ENCODE peak calls at places on chromosomes 3 and 15, in five cellular contexts. C, A, S, V and R are unnamed samples.

GRCh38 chr3:192091831-192092230 is 630.9 kb downstream of the PYDC2 start:
- DNase-seq in C (peak), V (no peak), A (no peak), S (no peak), R (no peak)

GRCh38 chr3:188956839-188957489 is 214.8 kb upstream of the TPRG1 start:
- DNase-seq in A (peak), V (peak), C (peak), S (peak), R (no peak)

GRCh38 chr3:8157640-8158039 is 344.0 kb upstream of the LMCD1 start:
- DNase-seq in V (no peak), A (no peak), S (no peak), C (no peak), R (no peak)

GRCh38 chr3:101131767-101132166 is 138.5 kb upstream of the ABI3BP start:
- DNase-seq in V (no peak), S (no peak), C (no peak), A (no peak), R (no peak)

GRCh38 chr15:27679203-27679602 is 419.9 kb downstream of the OCA2 start:
- DNase-seq in S (no peak), V (no peak), A (no peak), C (no peak), R (no peak)

GRCh38 chr15:67641453-67641852 is 99.0 kb downstream of the MAP2K5 start:
- DNase-seq in C (no peak), S (no peak), V (no peak), A (no peak), R (no peak)

GRCh38 chr3:128572644-128573105 is 77.9 kb downstream of the RPN1 start:
- DNase-seq in A (peak), V (peak), C (no peak), S (peak), R (peak)

GRCh38 chr15:64527263-64527984 is 67.0 kb downstream of the ZNF609 start:
- DNase-seq in V (no peak), C (peak), S (no peak), A (no peak), R (no peak)

GRCh38 chr3:183085634-183086390 is 13.5 kb downstream of the MCCC1 start:
- DNase-seq in C (peak), V (no peak), S (peak), A (peak), R (no peak)

GRCh38 chr3:17033516-17034168 is 148.9 kb downstream of the PLCL2 start:
- DNase-seq in C (peak), V (no peak), A (no peak), S (no peak), R (no peak)

GRCh38 chr3:151276038-151277027 is 2.0 kb downstream of the P2RY14 start:
- DNase-seq in V (no peak), C (no peak), A (no peak), S (no peak), R (no peak)

GRCh38 chr3:58085616-58086015 is 77.4 kb downstream of the FLNB start:
- DNase-seq in V (no peak), A (no peak), C (no peak), S (no peak), R (no peak)

GRCh38 chr3:150662410-150663200 is 41.1 kb downstream of the ERICH6 start:
- DNase-seq in V (no peak), S (no peak), C (no peak), A (no peak), R (no peak)

GRCh38 chr3:169660709-169661566 is 2.6 kb downstream of the MECOM start:
- DNase-seq in S (no peak), A (peak), C (peak), V (no peak), R (no peak)

GRCh38 chr3:58994746-58995330 is 55.0 kb downstream of the CFAP20DC start:
- DNase-seq in A (peak), S (peak), V (peak), C (peak), R (peak)

GRCh38 chr3:179528786-179529185 is 33.9 kb upstream of the ACTL6A start:
- DNase-seq in C (peak), V (no peak), S (no peak), A (no peak), R (no peak)

GRCh38 chr15:99582508-99582960 is 16.8 kb downstream of the MEF2A start:
- DNase-seq in C (no peak), A (no peak), V (no peak), S (no peak), R (no peak)

GRCh38 chr15:34047893-34048775 is 9.1 kb upstream of the AVEN start:
- DNase-seq in S (no peak), A (no peak), V (no peak), C (no peak), R (no peak)

GRCh38 chr3:193885832-193886231 is 250.1 kb upstream of the HES1 start:
- DNase-seq in A (no peak), V (peak), S (no peak), C (no peak), R (no peak)

GRCh38 chr3:159791336-159791735 is 197.3 kb upstream of the IL12A start:
- DNase-seq in A (no peak), C (no peak), V (no peak), S (no peak), R (no peak)

GRCh38 chr15:67413770-67414429 is 107.0 kb upstream of the C15orf61 start:
- DNase-seq in S (no peak), V (peak), C (peak), A (no peak), R (no peak)

GRCh38 chr3:80350771-80351170 is 583.0 kb upstream of the ROBO1 start:
- DNase-seq in V (no peak), A (no peak), C (no peak), S (no peak), R (no peak)

GRCh38 chr3:58369038-58369437 is 36.3 kb downstream of the PXK start:
- DNase-seq in C (no peak), A (no peak), S (no peak), V (no peak), R (no peak)

GRCh38 chr3:29344154-29344553 is 63.3 kb downstream of the RBMS3 start:
- DNase-seq in A (no peak), S (no peak), C (no peak), V (no peak), R (no peak)

GRCh38 chr15:66142341-66142740 is 111.2 kb downstream of the MEGF11 start:
- DNase-seq in A (no peak), C (no peak), V (no peak), S (no peak), R (no peak)

GRCh38 chr3:63991666-63992065 is 31.6 kb downstream of the PSMD6 start:
- DNase-seq in S (no peak), C (no peak), V (no peak), A (no peak), R (no peak)

GRCh38 chr3:63992461-63993209 is 30.7 kb downstream of the PSMD6 start:
- DNase-seq in A (no peak), S (no peak), C (no peak), V (no peak), R (no peak)

GRCh38 chr3:63993653-63994079 is 29.6 kb downstream of the PSMD6 start:
- DNase-seq in S (peak), A (peak), C (peak), V (peak), R (no peak)

GRCh38 chr3:63998852-63999754 is 24.2 kb downstream of the PSMD6 start:
- DNase-seq in V (no peak), S (no peak), C (no peak), A (no peak), R (no peak)

GRCh38 chr3:63995056-63995576 is 28.2 kb downstream of the PSMD6 start:
- DNase-seq in S (no peak), C (no peak), V (no peak), A (no peak), R (no peak)
- TF ChIP-seq MXI1 in S (no peak), C (no peak), V (no peak), A (no peak), R (no peak)

GRCh38 chr15:53323197-53323596 is 436.3 kb downstream of the WDR72 start:
- DNase-seq in C (no peak), S (no peak), A (no peak), V (no peak), R (no peak)
- TF ChIP-seq MXI1 in C (no peak), S (no peak), A (no peak), V (no peak), R (no peak)

GRCh38 chr15:79091204-79091867 is 756 bp upstream of the RASGRF1 start:
- DNase-seq in V (no peak), C (peak), S (no peak), A (peak), R (no peak)
- TF ChIP-seq MXI1 in V (no peak), C (no peak), S (no peak), A (no peak), R (no peak)

DNA sequence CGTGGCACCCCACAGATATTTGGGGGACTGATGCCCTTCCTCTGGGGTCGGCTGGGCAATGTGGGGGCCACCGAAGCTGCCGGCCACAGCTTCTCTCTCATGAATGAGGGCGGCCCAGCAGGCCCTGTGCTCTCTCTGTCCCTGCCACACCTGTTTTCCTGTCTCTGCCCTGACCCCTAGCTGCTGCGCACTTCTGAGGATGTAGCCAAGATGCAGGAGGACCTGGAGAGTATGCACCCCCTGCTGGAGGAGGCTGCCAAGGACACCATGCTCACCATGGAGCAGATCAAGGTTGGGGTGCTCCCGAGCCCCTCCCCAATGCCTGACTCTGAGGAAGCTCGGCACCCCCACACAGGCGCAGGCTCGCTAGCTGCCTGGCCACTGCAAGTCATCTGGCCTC is 59.7 kb downstream of the SEMA3G start:
- DNase-seq in C (peak), A (peak), V (peak), S (peak), R (no peak)
- TF ChIP-seq MXI1 in C (no peak), A (no peak), V (no peak), S (no peak), R (no peak)

GRCh38 chr3:39148116-39149058 is 5.0 kb downstream of the CSRNP1 start:
- DNase-seq in C (peak), A (no peak), S (peak), V (no peak), R (no peak)

GRCh38 chr3:39150803-39151631 is 2.4 kb downstream of the CSRNP1 start:
- DNase-seq in C (peak), S (peak), A (peak), V (peak), R (no peak)

GRCh38 chr3:39149498-39150169 is 3.8 kb downstream of the CSRNP1 start:
- DNase-seq in S (no peak), A (no peak), C (no peak), V (no peak), R (no peak)

GRCh38 chr3:39149059-39149455 is 4.3 kb downstream of the CSRNP1 start:
- DNase-seq in S (no peak), V (no peak), A (no peak), C (no peak), R (no peak)

DNA sequence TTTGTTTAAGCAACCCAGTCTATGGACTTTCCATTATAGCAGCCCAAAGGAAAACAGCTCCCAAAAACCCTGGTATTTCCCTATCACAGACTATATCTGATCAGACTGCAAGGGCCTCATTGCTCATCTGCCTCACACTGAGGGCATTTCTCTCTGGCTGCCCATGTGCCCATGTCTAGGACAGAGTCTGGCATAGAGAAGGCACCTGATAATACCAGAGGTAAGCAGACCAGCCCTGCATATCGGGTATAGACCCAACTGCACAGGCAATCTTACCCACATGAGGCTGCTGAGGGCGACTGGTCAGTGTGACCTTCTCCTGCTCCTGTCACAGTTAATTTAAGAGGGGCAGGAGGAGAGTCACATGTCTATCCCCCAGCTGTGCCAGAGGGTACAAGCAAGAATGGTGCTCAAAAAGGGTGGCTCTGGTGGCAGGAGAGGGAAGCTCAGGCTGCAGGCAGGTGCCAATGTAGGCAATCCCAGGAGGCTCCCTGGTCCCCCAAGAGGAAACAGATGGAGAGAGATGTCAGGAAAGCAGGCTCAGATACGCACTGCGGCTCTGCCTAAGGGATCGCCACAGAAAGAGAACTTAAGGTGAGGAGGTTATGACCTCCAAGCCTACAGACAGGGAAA is 3.1 kb downstream of the CSRNP1 start:
- DNase-seq in A (peak), V (no peak), C (no peak), S (no peak), R (no peak)
- TF ChIP-seq MXI1 in A (no peak), V (no peak), C (no peak), S (no peak), R (no peak)

GRCh38 chr3:119912220-119912619 is 130.3 kb downstream of the NR1I2 start:
- DNase-seq in S (no peak), C (no peak), A (no peak), V (no peak), R (no peak)

GRCh38 chr3:119911748-119912147 is 129.8 kb downstream of the NR1I2 start:
- DNase-seq in S (no peak), C (no peak), V (no peak), A (no peak), R (peak)

DNA sequence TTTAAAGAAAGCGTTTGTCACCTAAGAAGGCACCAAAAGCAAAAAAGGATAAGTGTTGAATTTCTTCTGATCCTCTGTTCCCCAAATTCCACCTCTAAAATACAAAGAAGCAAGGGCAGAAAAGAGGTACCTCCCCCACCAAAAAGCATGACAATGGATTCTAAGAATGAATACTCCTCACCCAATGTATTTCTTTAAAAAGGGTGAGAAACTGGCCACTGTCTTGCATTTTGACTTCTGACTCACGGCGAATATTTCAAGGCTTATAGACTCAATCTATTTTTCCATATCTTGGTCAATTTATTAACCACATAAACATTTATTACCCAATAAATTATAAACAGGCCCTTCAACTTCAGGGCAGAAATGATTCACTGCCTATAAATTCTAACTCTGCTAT is 131.1 kb downstream of the NR1I2 start:
- DNase-seq in V (no peak), C (peak), S (no peak), A (no peak), R (no peak)
- TF ChIP-seq MXI1 in V (no peak), C (no peak), S (no peak), A (no peak), R (no peak)

GRCh38 chr3:88219138-88219792 is 69.5 kb downstream of the C3orf38 start:
- DNase-seq in A (peak), C (peak), V (peak), S (no peak), R (no peak)
- TF ChIP-seq MXI1 in A (no peak), C (no peak), V (no peak), S (no peak), R (no peak)